ENCODE peak calls at places on chromosomes 4 and X, in five cellular contexts. J is astrocyte of the spinal cord, F is heart left ventricle, B is cardiac muscle cell, H is MM.1S. R is an unnamed sample.

GRCh38 chrX:38563006-38563405 is 1.7 kb downstream of the TSPAN7 start:
- DNase-seq in J (no peak), F (no peak), B (no peak), H (no peak), R (no peak)

GRCh38 chr4:38759077-38759789 is 23.6 kb downstream of the TLR10 start:
- DNase-seq in J (peak; percentile 69), F (no peak), B (peak; percentile 84), H (peak; percentile 65), R (no peak)

GRCh38 chr4:108331905-108332632 is 163.3 kb upstream of the LEF1 start:
- DNase-seq in J (no peak), F (no peak), B (no peak), H (no peak), R (no peak)

GRCh38 chr4:36206012-36206411 is 38.3 kb downstream of the ARAP2 start:
- DNase-seq in J (no peak), F (no peak), B (no peak), H (no peak), R (no peak)

GRCh38 chrX:3939967-3940610 is 226.6 kb upstream of the PRKX start:
- DNase-seq in J (peak; percentile 26), F (no peak), B (peak; percentile 11), H (peak; percentile 14), R (no peak)

GRCh38 chr4:80309301-80310004 is 26.1 kb upstream of the CFAP299 start:
- DNase-seq in J (peak; percentile 93), F (no peak), B (peak; percentile 85), H (no peak), R (peak; percentile 81)

GRCh38 chr4:19382993-19383392 is 868.7 kb upstream of the SLIT2 start:
- DNase-seq in J (peak; percentile 29), F (no peak), B (no peak), H (no peak), R (peak; percentile 71)

GRCh38 chr4:121316091-121316490 is 64.7 kb downstream of the QRFPR start:
- DNase-seq in J (no peak), F (no peak), B (no peak), H (no peak), R (no peak)

GRCh38 chrX:9466115-9466495 is 1.2 kb downstream of the TBL1X start:
- DNase-seq in J (no peak), F (peak; percentile 64), B (peak; percentile 20), H (peak; percentile 35), R (no peak)

GRCh38 chr4:26048378-26048882 is 134.4 kb downstream of the SMIM20 start:
- DNase-seq in J (peak; percentile 87), F (no peak), B (peak; percentile 96), H (no peak), R (no peak)

GRCh38 chrX:13216139-13216538 is 103.7 kb downstream of the ATXN3L start:
- DNase-seq in J (no peak), F (no peak), B (no peak), H (no peak), R (no peak)

GRCh38 chrX:120781416-120781815 is 94.2 kb downstream of the CT47B1 start:
- DNase-seq in J (peak; percentile 44), F (no peak), B (peak; percentile 82), H (no peak), R (no peak)

GRCh38 chr4:140103676-140104075 is 50.3 kb downstream of the MAML3 start:
- DNase-seq in J (peak; percentile 80), F (no peak), B (peak; percentile 60), H (no peak), R (no peak)

GRCh38 chr4:137610960-137611359 is 78.7 kb upstream of the PCDH18 start:
- DNase-seq in J (no peak), F (no peak), B (peak; percentile 44), H (peak; percentile 9), R (no peak)

GRCh38 chr4:155889946-155890345 is 13.6 kb upstream of the TDO2 start:
- DNase-seq in J (no peak), F (no peak), B (no peak), H (no peak), R (no peak)

GRCh38 chrX:13189380-13189779 is 130.5 kb downstream of the ATXN3L start:
- DNase-seq in J (no peak), F (no peak), B (no peak), H (no peak), R (no peak)

GRCh38 chr4:111991163-111991562 is 154.1 kb upstream of the FAM241A start:
- DNase-seq in J (no peak), F (no peak), B (no peak), H (peak; percentile 51), R (no peak)

GRCh38 chr4:114807357-114807756 is 208.8 kb downstream of the UGT8 start:
- DNase-seq in J (no peak), F (no peak), B (no peak), H (no peak), R (no peak)

GRCh38 chr4:114811564-114812360 is 213.2 kb downstream of the UGT8 start:
- DNase-seq in J (no peak), F (no peak), B (no peak), H (no peak), R (no peak)

DNA sequence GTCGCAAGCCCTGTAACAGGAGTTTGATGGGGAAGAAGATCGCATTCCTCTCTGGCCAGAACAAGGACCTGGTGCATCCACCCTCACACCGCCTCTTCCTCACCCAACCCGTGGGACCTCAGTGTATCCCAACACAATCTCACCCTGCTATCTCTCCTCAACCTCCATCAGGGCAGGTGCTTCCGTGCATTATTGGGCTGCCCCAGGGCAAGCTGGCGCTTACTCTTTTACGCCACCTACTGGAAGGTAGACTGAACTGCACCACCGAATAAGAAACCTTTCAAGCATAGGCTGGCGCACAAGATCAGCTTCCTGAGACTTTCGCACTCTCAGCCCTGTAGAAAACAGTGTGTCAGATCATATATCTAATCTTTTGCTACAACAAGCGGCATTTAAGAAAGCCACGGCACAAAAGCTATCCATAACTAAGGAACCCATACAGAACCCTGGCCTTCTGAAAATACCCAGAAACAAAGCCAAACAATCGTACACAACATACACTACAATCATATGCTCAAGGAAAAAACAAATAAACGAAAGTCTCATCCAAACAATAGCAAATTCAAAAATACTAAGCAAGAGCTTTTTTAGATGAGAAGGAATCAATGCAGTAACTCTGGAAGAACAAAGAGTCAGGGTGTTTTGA is 209.3 kb downstream of the UGT8 start:
- DNase-seq in J (peak; percentile 19), F (no peak), B (peak; percentile 19), H (peak; percentile 70), R (no peak)
- TF ChIP-seq CTCF in J (peak; percentile 84), F (peak; percentile 60), B (peak; percentile 73), H (peak; percentile 95), R (peak; percentile 77)

DNA sequence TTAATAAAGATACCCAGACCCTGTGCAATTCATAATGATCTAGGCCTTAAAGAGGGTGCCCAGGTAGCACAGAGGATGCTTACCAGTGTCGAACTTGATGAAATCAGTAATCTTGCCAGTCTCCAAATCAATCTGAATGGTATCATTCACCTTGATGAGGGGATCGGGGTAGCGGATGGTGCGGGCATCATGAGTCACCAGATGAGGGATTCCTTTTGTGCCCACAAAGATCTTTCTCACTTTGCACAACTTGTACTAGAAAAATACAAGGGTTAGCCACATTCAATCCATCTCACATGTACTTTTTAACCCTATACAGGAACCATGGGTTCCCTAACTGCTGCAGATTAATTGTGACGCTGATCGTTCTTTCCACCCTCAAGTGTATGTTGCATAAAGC is 3.3 kb downstream of the RPS4X start:
- DNase-seq in J (peak; percentile 13), F (no peak), B (no peak), H (no peak), R (no peak)
- H3K4me3 ChIP-seq in J (peak overlapping the region; percentile 92), F (no peak overlapping the region), B (no peak overlapping the region), H (no peak overlapping the region), R (peak overlapping the region; percentile 68)

GRCh38 chrX:154435171-154435733 is 1.7 kb upstream of the GDI1 start:
- DNase-seq in J (no peak), F (no peak), B (no peak), H (no peak), R (no peak)
- TF ChIP-seq CTCF in J (no peak), F (no peak), B (no peak), H (no peak), R (no peak)

DNA sequence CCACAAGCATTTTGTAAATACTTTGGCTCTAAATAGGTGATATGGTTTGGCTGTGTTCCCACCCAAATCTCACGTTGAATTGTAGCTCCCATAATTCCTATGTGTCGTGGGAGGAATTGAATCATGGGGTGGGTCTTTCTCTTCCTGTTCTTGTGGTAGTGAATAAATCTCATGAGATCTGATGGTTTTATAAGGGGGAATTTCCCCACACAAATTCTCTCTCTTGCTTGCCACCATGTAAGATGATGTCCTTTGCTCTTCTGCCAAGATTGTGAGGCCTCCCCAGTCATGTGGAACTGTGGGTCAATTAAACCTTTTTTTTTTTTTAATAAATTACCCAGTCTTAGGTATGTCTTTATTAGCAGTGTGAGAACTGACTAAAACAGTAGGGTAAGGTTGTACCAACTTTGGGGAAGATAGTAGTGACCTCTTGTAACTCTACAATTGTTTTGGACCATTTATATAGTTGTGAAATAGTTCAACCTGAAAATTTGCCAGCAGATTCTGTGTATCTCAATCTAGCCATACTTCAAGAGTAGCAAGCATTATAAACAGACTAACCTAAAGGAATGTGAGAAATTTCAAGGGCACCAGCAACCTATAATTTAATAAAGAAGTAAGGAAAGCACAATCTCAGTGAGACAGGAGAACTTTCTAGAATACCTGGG is 727.8 kb downstream of the GRID2 start:
- DNase-seq in J (peak; percentile 6), F (no peak), B (peak; percentile 46), H (no peak), R (peak; percentile 11)
- H3K4me3 ChIP-seq in J (no peak overlapping the region), F (no peak overlapping the region), B (no peak overlapping the region), H (no peak overlapping the region), R (no peak overlapping the region)

GRCh38 chrX:108712886-108713285 is 23.5 kb downstream of the IRS4 start:
- DNase-seq in J (no peak), F (no peak), B (no peak), H (no peak), R (no peak)
- TF ChIP-seq CTCF in J (no peak), F (no peak), B (no peak), H (no peak), R (no peak)

DNA sequence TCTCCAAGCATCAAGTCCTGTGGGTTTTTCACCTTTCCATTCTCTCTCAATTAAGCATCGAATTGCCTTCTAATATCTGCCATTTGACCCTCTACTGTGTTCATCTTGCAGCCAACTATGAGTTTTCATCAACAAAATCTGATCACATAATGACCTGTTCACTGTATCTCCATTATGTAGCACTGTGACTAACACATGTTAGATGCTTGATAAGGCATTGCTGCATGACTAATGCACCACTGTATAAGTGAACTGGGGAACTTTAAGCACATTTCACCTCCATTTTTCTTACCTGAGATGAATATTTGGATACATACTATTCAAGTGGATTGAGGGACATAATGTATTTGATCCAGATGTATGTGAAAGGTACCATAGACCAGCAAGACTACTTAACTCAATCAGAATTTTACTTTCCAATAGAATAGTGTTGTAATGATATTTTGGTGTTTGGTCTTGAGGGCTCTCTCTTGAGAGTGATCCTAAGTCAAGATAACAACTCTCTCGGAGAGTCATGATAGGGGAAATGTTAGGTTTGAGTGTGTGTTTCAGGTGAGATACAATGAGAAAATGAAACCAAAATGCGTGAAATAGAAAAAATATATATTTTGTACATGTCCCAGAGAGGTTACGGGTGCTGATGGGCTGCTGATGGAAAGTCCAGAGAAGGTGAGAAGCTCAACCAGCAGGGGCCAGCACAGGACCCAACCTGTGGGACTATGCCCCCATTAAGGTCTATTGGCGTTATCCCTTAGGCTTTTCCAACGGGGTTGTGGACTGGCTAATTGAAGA is 60.2 kb upstream of the HS3ST1 start:
- DNase-seq in J (no peak), F (no peak), B (no peak), H (no peak), R (no peak)
- H3K4me3 ChIP-seq in J (no peak overlapping the region), F (no peak overlapping the region), B (no peak overlapping the region), H (no peak overlapping the region), R (no peak overlapping the region)

GRCh38 chr4:125317526-125317880 is 2.7 kb downstream of the FAT4 start:
- DNase-seq in J (peak; percentile 53), F (peak; percentile 66), B (peak; percentile 62), H (peak; percentile 37), R (no peak)
- TF ChIP-seq CTCF in J (peak; percentile 64), F (peak; percentile 46), B (peak; percentile 73), H (peak; percentile 48), R (peak; percentile 74)

R was measured in retinal pigment epithelial cell.